ENCODE peak calls at places on chromosomes 11 and 22, in six cellular contexts. Q is CD4-positive, alpha-beta T cell; N is AG10803; P is PC-3; R is natural killer cell; X is LNCaP clone FGC. Z is an unnamed sample.

GRCh38 chr22:46686221-46686872 is 51.7 kb downstream of the CERK start:
- DNase-seq in Q (no peak), N (no peak), P (no peak), R (no peak), X (no peak), Z (no peak)

GRCh38 chr11:12777208-12777874 is 103.1 kb downstream of the TEAD1 start:
- DNase-seq in Q (no peak), N (peak; percentile 84), P (peak; percentile 21), R (no peak), X (peak; percentile 80), Z (no peak)

GRCh38 chr11:130144721-130145327 is 14.8 kb upstream of the ST14 start:
- DNase-seq in Q (no peak), N (no peak), P (no peak), R (no peak), X (no peak), Z (no peak)

GRCh38 chr11:34185926-34186841 is 80.8 kb downstream of the NAT10 start:
- DNase-seq in Q (no peak), N (no peak), P (no peak), R (no peak), X (no peak), Z (no peak)

GRCh38 chr22:17303840-17304779 is 65.2 kb upstream of the CECR2 start:
- DNase-seq in Q (peak; percentile 13), N (no peak), P (no peak), R (no peak), X (no peak), Z (peak; percentile 37)

GRCh38 chr11:106179048-106179447 is 101.6 kb downstream of the AASDHPPT start:
- DNase-seq in Q (no peak), N (no peak), P (no peak), R (no peak), X (no peak), Z (no peak)

GRCh38 chr11:14012836-14013235 is 50.3 kb downstream of the SPON1 start:
- DNase-seq in Q (no peak), N (peak; percentile 45), P (no peak), R (no peak), X (no peak), Z (no peak)

GRCh38 chr11:86688398-86689179 is 16.2 kb upstream of the ME3 start:
- DNase-seq in Q (no peak), N (peak; percentile 93), P (no peak), R (no peak), X (no peak), Z (no peak)

GRCh38 chr22:35313311-35314121 is 13.8 kb downstream of the TOM1 start:
- DNase-seq in Q (no peak), N (peak; percentile 89), P (peak; percentile 61), R (no peak), X (no peak), Z (peak; percentile 6)

GRCh38 chr11:63866211-63866610 is 27.3 kb downstream of the MARK2 start:
- DNase-seq in Q (peak; percentile 69), N (peak; percentile 66), P (peak; percentile 42), R (peak; percentile 60), X (peak; percentile 86), Z (no peak)

GRCh38 chr11:134365011-134365925 is 33.5 kb downstream of the GLB1L2 start:
- DNase-seq in Q (no peak), N (no peak), P (no peak), R (no peak), X (no peak), Z (no peak)

GRCh38 chr11:79506734-79507344 is 66.0 kb upstream of the TENM4 start:
- DNase-seq in Q (no peak), N (no peak), P (no peak), R (no peak), X (no peak), Z (no peak)

GRCh38 chr11:123654566-123655081 is at the start of gene SCN3B:
- DNase-seq in Q (no peak), N (peak; percentile 39), P (peak; percentile 74), R (no peak), X (no peak), Z (no peak)

GRCh38 chr11:45086526-45086925 is 59.9 kb upstream of the PRDM11 start:
- DNase-seq in Q (no peak), N (no peak), P (no peak), R (no peak), X (no peak), Z (no peak)

GRCh38 chr11:45085657-45086501 is 60.6 kb upstream of the PRDM11 start:
- DNase-seq in Q (no peak), N (no peak), P (no peak), R (no peak), X (no peak), Z (no peak)

GRCh38 chr11:45082744-45083543 is 63.5 kb upstream of the PRDM11 start:
- DNase-seq in Q (no peak), N (no peak), P (no peak), R (no peak), X (no peak), Z (peak; percentile 47)

GRCh38 chr11:45079943-45080719 is 66.3 kb upstream of the PRDM11 start:
- DNase-seq in Q (peak; percentile 53), N (no peak), P (no peak), R (peak; percentile 45), X (no peak), Z (peak; percentile 45)

DNA sequence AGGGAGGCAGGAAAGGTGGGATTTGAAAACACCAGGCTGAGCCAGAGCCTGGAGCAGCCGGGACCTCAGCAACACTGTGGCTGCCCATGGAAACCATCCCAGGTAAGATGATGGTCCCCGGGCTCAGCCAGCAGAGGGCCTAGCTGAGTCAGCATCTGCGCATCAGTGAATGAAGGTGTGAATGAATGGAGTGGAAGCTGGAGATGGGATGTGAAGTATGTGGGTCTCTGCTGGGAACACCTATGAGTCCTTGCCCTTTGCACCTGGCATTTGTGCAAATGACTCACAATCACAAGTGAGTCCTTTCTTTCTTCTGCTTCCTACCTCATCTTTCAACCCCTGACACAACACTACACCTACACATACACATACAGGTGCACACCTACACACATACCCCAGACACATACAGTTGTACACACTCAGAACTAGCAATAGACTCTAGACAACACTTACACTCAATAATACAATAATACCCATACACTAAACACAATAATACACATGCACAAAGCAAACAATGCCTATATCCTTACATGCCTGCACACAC is 62.8 kb upstream of the PRDM11 start:
- DNase-seq in Q (no peak), N (no peak), P (peak; percentile 54), R (no peak), X (no peak), Z (no peak)
- TF ChIP-seq CTCF in Q (no peak), N (peak; percentile 46), P (peak; percentile 64), R (peak; percentile 19), X (peak; percentile 34), Z (no peak)

GRCh38 chr11:2208691-2209369 is 37.2 kb upstream of the TH start:
- DNase-seq in Q (no peak), N (no peak), P (peak; percentile 9), R (peak; percentile 7), X (no peak), Z (no peak)

GRCh38 chr11:2205214-2205770 is 33.7 kb upstream of the TH start:
- DNase-seq in Q (no peak), N (no peak), P (no peak), R (peak; percentile 1), X (no peak), Z (no peak)

GRCh38 chr11:2207773-2208621 is 36.4 kb upstream of the TH start:
- DNase-seq in Q (no peak), N (no peak), P (no peak), R (peak; percentile 6), X (no peak), Z (no peak)

GRCh38 chr11:2206291-2206690 is 34.7 kb upstream of the TH start:
- DNase-seq in Q (no peak), N (no peak), P (no peak), R (peak; percentile 8), X (no peak), Z (no peak)

DNA sequence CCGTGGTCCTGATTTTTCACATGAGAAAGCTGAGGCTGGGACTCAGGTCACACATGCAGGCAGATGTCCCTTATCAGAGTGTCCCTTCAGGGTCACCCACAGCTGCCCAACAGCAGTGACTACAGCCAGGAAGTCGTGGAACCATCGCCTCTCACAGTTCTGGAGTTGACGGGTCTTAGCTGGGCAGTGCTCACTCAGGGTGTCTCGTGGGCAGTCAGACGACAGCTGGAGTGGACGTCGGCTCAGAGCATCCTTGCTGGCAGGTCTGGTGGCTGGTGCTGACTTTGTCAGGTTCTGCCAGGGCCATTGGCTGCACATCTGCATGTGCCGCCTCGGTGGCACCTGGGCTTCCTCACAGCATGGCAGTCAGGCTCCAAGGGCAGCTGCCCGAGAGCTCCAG is 35.6 kb upstream of the TH start:
- DNase-seq in Q (no peak), N (no peak), P (no peak), R (peak; percentile 11), X (no peak), Z (no peak)
- TF ChIP-seq CTCF in Q (no peak), N (no peak), P (no peak), R (no peak), X (no peak), Z (no peak)

GRCh38 chr11:8766043-8766992 is 83.7 kb downstream of the RPL27A start:
- DNase-seq in Q (no peak), N (peak; percentile 65), P (no peak), R (no peak), X (no peak), Z (no peak)
- TF ChIP-seq CTCF in Q (no peak), N (no peak), P (no peak), R (no peak), X (no peak), Z (no peak)

GRCh38 chr11:69213315-69213714 is 57.6 kb downstream of the SMIM38 start:
- DNase-seq in Q (no peak), N (no peak), P (no peak), R (no peak), X (no peak), Z (peak; percentile 13)

GRCh38 chr11:69213964-69214363 is 58.2 kb downstream of the SMIM38 start:
- DNase-seq in Q (no peak), N (no peak), P (no peak), R (no peak), X (no peak), Z (peak; percentile 7)

GRCh38 chr11:69210660-69211035 is 54.9 kb downstream of the SMIM38 start:
- DNase-seq in Q (no peak), N (no peak), P (no peak), R (no peak), X (no peak), Z (no peak)

GRCh38 chr11:69211540-69212120 is 55.9 kb downstream of the SMIM38 start:
- DNase-seq in Q (no peak), N (no peak), P (no peak), R (no peak), X (no peak), Z (no peak)

GRCh38 chr11:69212121-69213110 is 56.7 kb downstream of the SMIM38 start:
- DNase-seq in Q (no peak), N (no peak), P (no peak), R (no peak), X (no peak), Z (peak; percentile 10)
- TF ChIP-seq CTCF in Q (no peak), N (peak; percentile 35), P (peak; percentile 51), R (no peak), X (peak; percentile 23), Z (no peak)

DNA sequence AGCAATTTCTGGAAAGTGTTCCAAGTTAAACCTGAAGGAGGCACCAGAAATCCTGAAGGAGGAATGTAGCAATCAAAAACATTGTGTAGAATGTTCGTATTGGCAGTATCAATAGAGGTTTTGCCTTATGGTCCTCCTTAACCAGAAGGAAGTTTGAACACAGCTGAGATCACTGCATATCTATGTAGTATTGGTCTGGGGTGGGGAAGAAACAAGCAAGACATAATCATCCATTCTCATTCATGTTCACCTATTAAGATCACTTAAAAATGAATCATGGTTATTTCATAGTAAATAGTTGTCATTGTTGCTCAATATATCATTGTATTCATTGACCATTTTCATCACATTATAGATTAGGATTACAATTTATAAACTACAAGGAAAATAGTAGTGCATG is 160.5 kb downstream of the DDX10 start:
- DNase-seq in Q (no peak), N (peak; percentile 4), P (peak; percentile 46), R (no peak), X (no peak), Z (no peak)
- TF ChIP-seq CTCF in Q (no peak), N (no peak), P (peak; percentile 47), R (no peak), X (no peak), Z (no peak)